ENCODE peak calls at places on chromosomes 7 and 10, in seven cellular contexts. One of them, this sample, is unnamed. For H3K9me3, the result is how much of the 10 kb centered on the place peaks cover.

GRCh38 chr7:34130558-34131285 is 225.4 kb downstream of the BMPER start:
- DNase-seq in esophagus squamous epithelium: no peak
- DNase-seq in aorta: no peak
- DNase-seq in CD8-positive, alpha-beta T cell: no peak
- DNase-seq in BE2C: no peak
- DNase-seq in stomach: no peak
- DNase-seq in right lobe of liver: no peak
- DNase-seq in this sample: no peak

GRCh38 chr7:81768951-81769778 is 682 bp downstream of the HGF start:
- DNase-seq in esophagus squamous epithelium: no peak
- DNase-seq in aorta: no peak
- DNase-seq in CD8-positive, alpha-beta T cell: no peak
- DNase-seq in BE2C: no peak
- DNase-seq in stomach: no peak
- DNase-seq in right lobe of liver: no peak
- DNase-seq in this sample: no peak

GRCh38 chr7:1536768-1537630 is 6.5 kb downstream of the MAFK start:
- DNase-seq in esophagus squamous epithelium: no peak
- DNase-seq in aorta: peak
- DNase-seq in CD8-positive, alpha-beta T cell: no peak
- DNase-seq in BE2C: peak
- DNase-seq in stomach: peak
- DNase-seq in right lobe of liver: peak
- DNase-seq in this sample: peak

GRCh38 chr7:156015237-156016020 is 203.2 kb upstream of the SHH start:
- DNase-seq in esophagus squamous epithelium: no peak
- DNase-seq in aorta: peak
- DNase-seq in CD8-positive, alpha-beta T cell: no peak
- DNase-seq in BE2C: no peak
- DNase-seq in stomach: peak
- DNase-seq in right lobe of liver: peak
- DNase-seq in this sample: no peak

GRCh38 chr7:83011954-83012353 is 150.7 kb downstream of the PCLO start:
- DNase-seq in esophagus squamous epithelium: no peak
- DNase-seq in aorta: no peak
- DNase-seq in CD8-positive, alpha-beta T cell: no peak
- DNase-seq in BE2C: no peak
- DNase-seq in stomach: no peak
- DNase-seq in right lobe of liver: no peak
- DNase-seq in this sample: no peak

GRCh38 chr10:29784175-29784773 is 149.5 kb upstream of the SVIL start:
- DNase-seq in esophagus squamous epithelium: no peak
- DNase-seq in aorta: no peak
- DNase-seq in CD8-positive, alpha-beta T cell: no peak
- DNase-seq in BE2C: no peak
- DNase-seq in stomach: peak
- DNase-seq in right lobe of liver: no peak
- DNase-seq in this sample: peak

GRCh38 chr7:95599069-95599468 is 2.8 kb upstream of the PDK4 start:
- DNase-seq in esophagus squamous epithelium: no peak
- DNase-seq in aorta: no peak
- DNase-seq in CD8-positive, alpha-beta T cell: no peak
- DNase-seq in BE2C: no peak
- DNase-seq in stomach: no peak
- DNase-seq in right lobe of liver: no peak
- DNase-seq in this sample: no peak

GRCh38 chr10:104260775-104261115 is 6.1 kb downstream of the GSTO1 start:
- DNase-seq in esophagus squamous epithelium: no peak
- DNase-seq in aorta: no peak
- DNase-seq in CD8-positive, alpha-beta T cell: no peak
- DNase-seq in BE2C: no peak
- DNase-seq in stomach: no peak
- DNase-seq in right lobe of liver: no peak
- DNase-seq in this sample: no peak

GRCh38 chr10:6074489-6075301 is 12.5 kb upstream of the IL2RA start:
- DNase-seq in esophagus squamous epithelium: no peak
- DNase-seq in aorta: no peak
- DNase-seq in CD8-positive, alpha-beta T cell: no peak
- DNase-seq in BE2C: no peak
- DNase-seq in stomach: no peak
- DNase-seq in right lobe of liver: no peak
- DNase-seq in this sample: no peak

GRCh38 chr10:95660283-95660682 is 3.8 kb upstream of the ALDH18A1 start:
- DNase-seq in esophagus squamous epithelium: no peak
- DNase-seq in aorta: no peak
- DNase-seq in CD8-positive, alpha-beta T cell: no peak
- DNase-seq in BE2C: no peak
- DNase-seq in stomach: no peak
- DNase-seq in right lobe of liver: no peak
- DNase-seq in this sample: no peak

GRCh38 chr7:45145881-45146280 is 11.7 kb upstream of the RAMP3 start:
- DNase-seq in esophagus squamous epithelium: no peak
- DNase-seq in aorta: peak
- DNase-seq in CD8-positive, alpha-beta T cell: no peak
- DNase-seq in BE2C: no peak
- DNase-seq in stomach: no peak
- DNase-seq in right lobe of liver: no peak
- DNase-seq in this sample: no peak

GRCh38 chr7:139181404-139181803 is 49.6 kb upstream of the UBN2 start:
- DNase-seq in esophagus squamous epithelium: no peak
- DNase-seq in aorta: no peak
- DNase-seq in CD8-positive, alpha-beta T cell: no peak
- DNase-seq in BE2C: no peak
- DNase-seq in stomach: no peak
- DNase-seq in right lobe of liver: no peak
- DNase-seq in this sample: no peak

GRCh38 chr10:63627376-63627775 is 106.2 kb downstream of the REEP3 start:
- DNase-seq in esophagus squamous epithelium: no peak
- DNase-seq in aorta: no peak
- DNase-seq in CD8-positive, alpha-beta T cell: no peak
- DNase-seq in BE2C: no peak
- DNase-seq in stomach: no peak
- DNase-seq in right lobe of liver: no peak
- DNase-seq in this sample: no peak

GRCh38 chr10:129966831-129967578 is 2.9 kb upstream of the EBF3 start:
- DNase-seq in esophagus squamous epithelium: no peak
- DNase-seq in aorta: no peak
- DNase-seq in CD8-positive, alpha-beta T cell: no peak
- DNase-seq in BE2C: no peak
- DNase-seq in stomach: no peak
- DNase-seq in right lobe of liver: no peak
- DNase-seq in this sample: no peak

GRCh38 chr10:47207280-47207613 is 92.8 kb upstream of the GDF10 start:
- DNase-seq in esophagus squamous epithelium: no peak
- DNase-seq in aorta: no peak
- DNase-seq in CD8-positive, alpha-beta T cell: no peak
- DNase-seq in BE2C: no peak
- DNase-seq in stomach: no peak
- DNase-seq in right lobe of liver: no peak
- DNase-seq in this sample: no peak

GRCh38 chr7:26525413-26526287 is 234.0 kb downstream of the SNX10 start:
- DNase-seq in esophagus squamous epithelium: no peak
- DNase-seq in aorta: no peak
- DNase-seq in CD8-positive, alpha-beta T cell: no peak
- DNase-seq in BE2C: no peak
- DNase-seq in stomach: no peak
- DNase-seq in right lobe of liver: no peak
- DNase-seq in this sample: no peak

GRCh38 chr7:149625947-149626392 is 128.4 kb upstream of the ZNF746 start:
- DNase-seq in esophagus squamous epithelium: no peak
- DNase-seq in aorta: no peak
- DNase-seq in CD8-positive, alpha-beta T cell: no peak
- DNase-seq in BE2C: no peak
- DNase-seq in stomach: no peak
- DNase-seq in right lobe of liver: no peak
- DNase-seq in this sample: no peak

GRCh38 chr7:34187908-34188307 is 282.6 kb downstream of the BMPER start:
- DNase-seq in esophagus squamous epithelium: no peak
- DNase-seq in aorta: no peak
- DNase-seq in CD8-positive, alpha-beta T cell: no peak
- DNase-seq in BE2C: no peak
- DNase-seq in stomach: no peak
- DNase-seq in right lobe of liver: no peak
- DNase-seq in this sample: no peak

GRCh38 chr10:49419005-49419404 is 23.1 kb upstream of the DRGX start:
- DNase-seq in esophagus squamous epithelium: no peak
- DNase-seq in aorta: no peak
- DNase-seq in CD8-positive, alpha-beta T cell: no peak
- DNase-seq in BE2C: no peak
- DNase-seq in stomach: no peak
- DNase-seq in right lobe of liver: no peak
- DNase-seq in this sample: no peak

GRCh38 chr10:59098811-59099452 is 77.5 kb upstream of the PHYHIPL start:
- DNase-seq in esophagus squamous epithelium: no peak
- DNase-seq in aorta: no peak
- DNase-seq in CD8-positive, alpha-beta T cell: no peak
- DNase-seq in BE2C: peak
- DNase-seq in stomach: no peak
- DNase-seq in right lobe of liver: no peak
- DNase-seq in this sample: no peak

GRCh38 chr7:22348379-22348778 is 8.6 kb downstream of the RAPGEF5 start:
- DNase-seq in esophagus squamous epithelium: no peak
- DNase-seq in aorta: no peak
- DNase-seq in CD8-positive, alpha-beta T cell: no peak
- DNase-seq in BE2C: no peak
- DNase-seq in stomach: no peak
- DNase-seq in right lobe of liver: no peak
- DNase-seq in this sample: no peak

GRCh38 chr10:54758791-54759190 is 42.2 kb downstream of the PCDH15 start:
- DNase-seq in esophagus squamous epithelium: no peak
- DNase-seq in aorta: no peak
- DNase-seq in CD8-positive, alpha-beta T cell: no peak
- DNase-seq in BE2C: no peak
- DNase-seq in stomach: no peak
- DNase-seq in right lobe of liver: no peak
- DNase-seq in this sample: no peak

GRCh38 chr7:42135728-42136127 is 101.3 kb downstream of the GLI3 start:
- DNase-seq in esophagus squamous epithelium: no peak
- DNase-seq in aorta: no peak
- DNase-seq in CD8-positive, alpha-beta T cell: no peak
- DNase-seq in BE2C: no peak
- DNase-seq in stomach: no peak
- DNase-seq in right lobe of liver: no peak
- DNase-seq in this sample: no peak

DNA sequence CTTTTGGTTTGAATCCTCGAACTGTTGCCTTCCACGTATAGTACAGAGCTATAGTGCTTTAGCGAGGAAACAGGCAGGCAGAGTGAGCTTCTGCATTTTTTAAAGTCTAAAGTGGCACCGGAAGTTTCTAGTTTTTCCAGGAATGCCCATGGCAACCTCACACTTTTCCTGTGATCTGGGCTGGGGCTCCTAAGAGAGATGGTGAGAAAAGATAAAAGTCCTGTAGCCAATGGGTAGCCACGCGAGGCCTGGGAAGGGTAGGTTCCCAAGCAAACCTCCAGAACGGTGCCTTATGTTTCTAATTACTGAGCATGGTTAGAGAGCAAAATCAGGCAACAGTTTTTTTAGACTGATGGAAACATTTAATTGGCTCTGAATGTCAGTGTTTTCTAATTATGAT is 76.7 kb downstream of the CALD1 start:
- DNase-seq in esophagus squamous epithelium: no peak
- DNase-seq in aorta: no peak
- DNase-seq in CD8-positive, alpha-beta T cell: no peak
- DNase-seq in BE2C: no peak
- DNase-seq in stomach: no peak
- DNase-seq in right lobe of liver: no peak
- DNase-seq in this sample: no peak
- H3K4me3 ChIP-seq in esophagus squamous epithelium: no peak
- H3K4me3 ChIP-seq in aorta: no peak
- H3K4me3 ChIP-seq in CD8-positive, alpha-beta T cell: no peak
- H3K4me3 ChIP-seq in BE2C: no peak
- H3K4me3 ChIP-seq in stomach: no peak
- H3K4me3 ChIP-seq in right lobe of liver: no peak
- H3K4me3 ChIP-seq in this sample: no peak

DNA sequence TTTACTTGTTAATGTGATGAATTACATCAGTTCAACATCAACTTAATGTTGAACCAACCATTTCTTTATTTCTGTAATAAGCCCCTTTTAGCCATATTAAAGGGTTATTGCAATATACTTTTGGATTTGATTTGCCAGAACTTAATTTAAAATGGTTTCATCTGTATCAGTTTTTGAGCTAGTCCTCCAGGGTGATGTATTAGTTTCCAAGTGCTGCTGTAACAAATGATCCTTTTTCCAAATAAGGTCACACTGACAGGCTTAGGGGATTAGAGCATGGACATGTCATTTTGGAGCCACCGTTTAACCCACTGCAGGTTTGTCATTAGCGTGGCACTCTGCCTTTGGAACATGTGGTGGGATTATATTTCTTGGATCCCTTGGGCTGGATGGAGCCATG is 244.8 kb upstream of the PLPP4 start:
- DNase-seq in esophagus squamous epithelium: no peak
- DNase-seq in aorta: no peak
- DNase-seq in CD8-positive, alpha-beta T cell: no peak
- DNase-seq in BE2C: no peak
- DNase-seq in stomach: no peak
- DNase-seq in right lobe of liver: no peak
- DNase-seq in this sample: no peak
- H3K9me3 ChIP-seq in esophagus squamous epithelium: under half
- H3K9me3 ChIP-seq in aorta: under half
- H3K9me3 ChIP-seq in CD8-positive, alpha-beta T cell: under half
- H3K9me3 ChIP-seq in BE2C: under half
- H3K9me3 ChIP-seq in stomach: under half
- H3K9me3 ChIP-seq in right lobe of liver: under half
- H3K9me3 ChIP-seq in this sample: under half

GRCh38 chr7:124155400-124156022 is 122.6 kb upstream of the TMEM229A start:
- DNase-seq in esophagus squamous epithelium: no peak
- DNase-seq in aorta: no peak
- DNase-seq in CD8-positive, alpha-beta T cell: no peak
- DNase-seq in BE2C: no peak
- DNase-seq in stomach: no peak
- DNase-seq in right lobe of liver: no peak
- DNase-seq in this sample: no peak
- H3K4me3 ChIP-seq in esophagus squamous epithelium: no peak
- H3K4me3 ChIP-seq in aorta: no peak
- H3K4me3 ChIP-seq in CD8-positive, alpha-beta T cell: no peak
- H3K4me3 ChIP-seq in BE2C: no peak
- H3K4me3 ChIP-seq in stomach: no peak
- H3K4me3 ChIP-seq in right lobe of liver: no peak
- H3K4me3 ChIP-seq in this sample: no peak

GRCh38 chr7:63927261-63927660 is 71.4 kb upstream of the ZNF722 start:
- DNase-seq in esophagus squamous epithelium: no peak
- DNase-seq in aorta: no peak
- DNase-seq in CD8-positive, alpha-beta T cell: no peak
- DNase-seq in BE2C: no peak
- DNase-seq in stomach: no peak
- DNase-seq in right lobe of liver: no peak
- DNase-seq in this sample: no peak
- H3K9me3 ChIP-seq in esophagus squamous epithelium: under half
- H3K9me3 ChIP-seq in aorta: under half
- H3K9me3 ChIP-seq in CD8-positive, alpha-beta T cell: under half
- H3K9me3 ChIP-seq in BE2C: under half
- H3K9me3 ChIP-seq in stomach: half or more
- H3K9me3 ChIP-seq in right lobe of liver: under half
- H3K9me3 ChIP-seq in this sample: under half

DNA sequence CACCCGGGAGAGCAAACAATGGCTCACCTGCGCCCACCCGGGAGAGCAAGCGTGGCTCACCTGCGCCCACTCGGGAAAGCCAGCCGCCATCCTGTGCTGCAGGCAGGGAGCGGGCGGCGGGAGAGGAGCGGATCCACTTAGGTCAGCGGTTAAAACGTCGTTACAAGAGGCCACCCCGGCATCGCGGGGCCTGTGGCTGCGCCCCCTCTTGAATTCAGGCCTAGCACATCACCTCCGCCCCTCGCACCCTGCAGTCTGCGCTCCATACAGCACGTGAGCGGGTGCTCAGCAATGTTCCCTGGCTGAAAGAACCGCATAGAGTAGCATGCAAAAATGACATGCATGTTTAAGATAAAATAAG is 521 bp upstream of the FIGNL1 start:
- DNase-seq in esophagus squamous epithelium: no peak
- DNase-seq in aorta: no peak
- DNase-seq in CD8-positive, alpha-beta T cell: no peak
- DNase-seq in BE2C: no peak
- DNase-seq in stomach: no peak
- DNase-seq in right lobe of liver: no peak
- DNase-seq in this sample: no peak
- H3K4me3 ChIP-seq in esophagus squamous epithelium: peak
- H3K4me3 ChIP-seq in aorta: peak
- H3K4me3 ChIP-seq in CD8-positive, alpha-beta T cell: peak
- H3K4me3 ChIP-seq in BE2C: peak
- H3K4me3 ChIP-seq in stomach: peak
- H3K4me3 ChIP-seq in right lobe of liver: peak
- H3K4me3 ChIP-seq in this sample: peak

This sample was measured in heart right ventricle.